ENCODE peak calls at places on chromosomes 12 and 14, in four cellular contexts. One of them, this sample, is unnamed.

GRCh38 chr12:15856097-15856982 is 25.8 kb upstream of the STRAP start:
- DNase-seq in adipocyte: peak
- DNase-seq in GM12865: peak
- DNase-seq in activated naive CD8-positive, alpha-beta T cell treated with anti-CD3 and anti-CD28 coated beads for 36 hours: peak
- DNase-seq in this sample: peak

GRCh38 chr12:101828463-101829196 is 2.1 kb downstream of the GNPTAB start:
- DNase-seq in adipocyte: no peak
- DNase-seq in activated naive CD8-positive, alpha-beta T cell treated with anti-CD3 and anti-CD28 coated beads for 36 hours: no peak
- DNase-seq in GM12865: no peak
- DNase-seq in this sample: no peak

GRCh38 chr12:6950944-6951540 is at the start of gene PTPN6:
- DNase-seq in activated naive CD8-positive, alpha-beta T cell treated with anti-CD3 and anti-CD28 coated beads for 36 hours: peak
- DNase-seq in adipocyte: no peak
- DNase-seq in GM12865: peak
- DNase-seq in this sample: peak

GRCh38 chr12:123571343-123571813 is 13.0 kb upstream of the TMED2 start:
- DNase-seq in activated naive CD8-positive, alpha-beta T cell treated with anti-CD3 and anti-CD28 coated beads for 36 hours: no peak
- DNase-seq in GM12865: no peak
- DNase-seq in adipocyte: peak
- DNase-seq in this sample: no peak

GRCh38 chr12:94553875-94554274 is 94.2 kb upstream of the CEP83 start:
- DNase-seq in activated naive CD8-positive, alpha-beta T cell treated with anti-CD3 and anti-CD28 coated beads for 36 hours: no peak
- DNase-seq in GM12865: no peak
- DNase-seq in adipocyte: no peak
- DNase-seq in this sample: no peak

GRCh38 chr14:59301354-59301753 is 112.9 kb downstream of the DAAM1 start:
- DNase-seq in GM12865: peak
- DNase-seq in activated naive CD8-positive, alpha-beta T cell treated with anti-CD3 and anti-CD28 coated beads for 36 hours: peak
- DNase-seq in adipocyte: no peak
- DNase-seq in this sample: no peak

GRCh38 chr12:4250691-4251090 is 22.9 kb upstream of the CCND2 start:
- DNase-seq in GM12865: no peak
- DNase-seq in activated naive CD8-positive, alpha-beta T cell treated with anti-CD3 and anti-CD28 coated beads for 36 hours: peak
- DNase-seq in adipocyte: no peak
- DNase-seq in this sample: no peak

GRCh38 chr12:6302621-6303020 is 7.9 kb upstream of the PLEKHG6 start:
- DNase-seq in activated naive CD8-positive, alpha-beta T cell treated with anti-CD3 and anti-CD28 coated beads for 36 hours: no peak
- DNase-seq in adipocyte: no peak
- DNase-seq in GM12865: no peak
- DNase-seq in this sample: no peak

GRCh38 chr14:101131451-101131916 is 228.0 kb upstream of the RTL1 start:
- DNase-seq in adipocyte: no peak
- DNase-seq in GM12865: no peak
- DNase-seq in activated naive CD8-positive, alpha-beta T cell treated with anti-CD3 and anti-CD28 coated beads for 36 hours: no peak
- DNase-seq in this sample: no peak

GRCh38 chr14:96126339-96126770 is 78.3 kb upstream of the BDKRB2 start:
- DNase-seq in GM12865: peak
- DNase-seq in adipocyte: no peak
- DNase-seq in activated naive CD8-positive, alpha-beta T cell treated with anti-CD3 and anti-CD28 coated beads for 36 hours: peak
- DNase-seq in this sample: peak

GRCh38 chr12:49296034-49296835 is 1.3 kb downstream of the PRPH start:
- DNase-seq in adipocyte: peak
- DNase-seq in activated naive CD8-positive, alpha-beta T cell treated with anti-CD3 and anti-CD28 coated beads for 36 hours: peak
- DNase-seq in GM12865: peak
- DNase-seq in this sample: peak

GRCh38 chr14:59333668-59334067 is 131.5 kb downstream of the GPR135 start:
- DNase-seq in GM12865: no peak
- DNase-seq in adipocyte: peak
- DNase-seq in activated naive CD8-positive, alpha-beta T cell treated with anti-CD3 and anti-CD28 coated beads for 36 hours: no peak
- DNase-seq in this sample: no peak

GRCh38 chr14:59037620-59038019 is 150.8 kb upstream of the DAAM1 start:
- DNase-seq in adipocyte: no peak
- DNase-seq in GM12865: no peak
- DNase-seq in activated naive CD8-positive, alpha-beta T cell treated with anti-CD3 and anti-CD28 coated beads for 36 hours: no peak
- DNase-seq in this sample: no peak

GRCh38 chr12:48119834-48120195 is 651 bp downstream of the PFKM start:
- DNase-seq in activated naive CD8-positive, alpha-beta T cell treated with anti-CD3 and anti-CD28 coated beads for 36 hours: no peak
- DNase-seq in GM12865: no peak
- DNase-seq in adipocyte: no peak
- DNase-seq in this sample: no peak

GRCh38 chr12:89528434-89528833 is 2.6 kb upstream of the POC1B start:
- DNase-seq in adipocyte: no peak
- DNase-seq in GM12865: no peak
- DNase-seq in activated naive CD8-positive, alpha-beta T cell treated with anti-CD3 and anti-CD28 coated beads for 36 hours: no peak
- DNase-seq in this sample: no peak

GRCh38 chr12:8145754-8146415 is 10.9 kb upstream of the ZNF705A start:
- DNase-seq in activated naive CD8-positive, alpha-beta T cell treated with anti-CD3 and anti-CD28 coated beads for 36 hours: no peak
- DNase-seq in GM12865: no peak
- DNase-seq in adipocyte: peak
- DNase-seq in this sample: no peak

GRCh38 chr12:104779134-104779533 is 179.0 kb downstream of the SLC41A2 start:
- DNase-seq in activated naive CD8-positive, alpha-beta T cell treated with anti-CD3 and anti-CD28 coated beads for 36 hours: no peak
- DNase-seq in GM12865: no peak
- DNase-seq in adipocyte: no peak
- DNase-seq in this sample: no peak

GRCh38 chr14:59688224-59689170 is 111.9 kb upstream of the CCDC175 start:
- DNase-seq in GM12865: peak
- DNase-seq in adipocyte: peak
- DNase-seq in activated naive CD8-positive, alpha-beta T cell treated with anti-CD3 and anti-CD28 coated beads for 36 hours: peak
- DNase-seq in this sample: peak

GRCh38 chr12:69844416-69844815 is 19.4 kb downstream of the MYRFL start:
- DNase-seq in adipocyte: no peak
- DNase-seq in GM12865: no peak
- DNase-seq in activated naive CD8-positive, alpha-beta T cell treated with anti-CD3 and anti-CD28 coated beads for 36 hours: no peak
- DNase-seq in this sample: no peak

GRCh38 chr14:96915478-96915877 is 118.3 kb downstream of the VRK1 start:
- DNase-seq in adipocyte: no peak
- DNase-seq in GM12865: no peak
- DNase-seq in activated naive CD8-positive, alpha-beta T cell treated with anti-CD3 and anti-CD28 coated beads for 36 hours: no peak
- DNase-seq in this sample: no peak

GRCh38 chr12:112801055-112801454 is 9.5 kb downstream of the RPH3A start:
- DNase-seq in adipocyte: no peak
- DNase-seq in GM12865: no peak
- DNase-seq in activated naive CD8-positive, alpha-beta T cell treated with anti-CD3 and anti-CD28 coated beads for 36 hours: no peak
- DNase-seq in this sample: no peak

GRCh38 chr12:93247313-93248057 is 130.2 kb upstream of the NUDT4 start:
- DNase-seq in adipocyte: peak
- DNase-seq in GM12865: no peak
- DNase-seq in activated naive CD8-positive, alpha-beta T cell treated with anti-CD3 and anti-CD28 coated beads for 36 hours: no peak
- DNase-seq in this sample: no peak

GRCh38 chr14:72701610-72702009 is 192.3 kb downstream of the DPF3 start:
- DNase-seq in activated naive CD8-positive, alpha-beta T cell treated with anti-CD3 and anti-CD28 coated beads for 36 hours: no peak
- DNase-seq in adipocyte: no peak
- DNase-seq in GM12865: no peak
- DNase-seq in this sample: no peak

GRCh38 chr12:23810327-23810902 is 139.1 kb downstream of the SOX5 start:
- DNase-seq in GM12865: no peak
- DNase-seq in activated naive CD8-positive, alpha-beta T cell treated with anti-CD3 and anti-CD28 coated beads for 36 hours: no peak
- DNase-seq in adipocyte: no peak
- DNase-seq in this sample: no peak

GRCh38 chr12:26701604-26702215 is 131.3 kb downstream of the ITPR2 start:
- DNase-seq in GM12865: peak
- DNase-seq in adipocyte: peak
- DNase-seq in activated naive CD8-positive, alpha-beta T cell treated with anti-CD3 and anti-CD28 coated beads for 36 hours: no peak
- DNase-seq in this sample: no peak

GRCh38 chr14:93742761-93743160 is 45.5 kb downstream of the PRIMA1 start:
- DNase-seq in adipocyte: no peak
- DNase-seq in GM12865: no peak
- DNase-seq in activated naive CD8-positive, alpha-beta T cell treated with anti-CD3 and anti-CD28 coated beads for 36 hours: no peak
- DNase-seq in this sample: no peak

GRCh38 chr14:80634106-80634758 is 307.3 kb downstream of the CEP128 start:
- DNase-seq in adipocyte: peak
- DNase-seq in activated naive CD8-positive, alpha-beta T cell treated with anti-CD3 and anti-CD28 coated beads for 36 hours: no peak
- DNase-seq in GM12865: no peak
- DNase-seq in this sample: no peak

GRCh38 chr12:118297284-118297683 is 75.4 kb downstream of the TAOK3 start:
- DNase-seq in adipocyte: no peak
- DNase-seq in activated naive CD8-positive, alpha-beta T cell treated with anti-CD3 and anti-CD28 coated beads for 36 hours: no peak
- DNase-seq in GM12865: no peak
- DNase-seq in this sample: no peak

GRCh38 chr12:111692575-111693210 is 6.8 kb downstream of the ACAD10 start:
- DNase-seq in activated naive CD8-positive, alpha-beta T cell treated with anti-CD3 and anti-CD28 coated beads for 36 hours: no peak
- DNase-seq in adipocyte: peak
- DNase-seq in GM12865: peak
- DNase-seq in this sample: no peak

GRCh38 chr12:11717533-11717961 is 68.1 kb downstream of the ETV6 start:
- DNase-seq in GM12865: peak
- DNase-seq in adipocyte: no peak
- DNase-seq in activated naive CD8-positive, alpha-beta T cell treated with anti-CD3 and anti-CD28 coated beads for 36 hours: no peak
- DNase-seq in this sample: no peak

GRCh38 chr14:82604819-82605218 is 1071.2 kb upstream of the SEL1L start:
- DNase-seq in GM12865: no peak
- DNase-seq in activated naive CD8-positive, alpha-beta T cell treated with anti-CD3 and anti-CD28 coated beads for 36 hours: no peak
- DNase-seq in adipocyte: no peak
- DNase-seq in this sample: no peak

GRCh38 chr14:26281280-26281998 is 316.4 kb downstream of the NOVA1 start:
- DNase-seq in activated naive CD8-positive, alpha-beta T cell treated with anti-CD3 and anti-CD28 coated beads for 36 hours: no peak
- DNase-seq in adipocyte: peak
- DNase-seq in GM12865: no peak
- DNase-seq in this sample: no peak

GRCh38 chr12:125259525-125259924 is 194.3 kb downstream of the AACS start:
- DNase-seq in adipocyte: no peak
- DNase-seq in GM12865: no peak
- DNase-seq in activated naive CD8-positive, alpha-beta T cell treated with anti-CD3 and anti-CD28 coated beads for 36 hours: no peak
- DNase-seq in this sample: no peak

GRCh38 chr14:29521526-29522137 is 406.0 kb downstream of the PRKD1 start:
- DNase-seq in GM12865: peak
- DNase-seq in activated naive CD8-positive, alpha-beta T cell treated with anti-CD3 and anti-CD28 coated beads for 36 hours: no peak
- DNase-seq in adipocyte: no peak
- DNase-seq in this sample: no peak

GRCh38 chr14:50590464-50590863 is 30.5 kb downstream of the ATL1 start:
- DNase-seq in GM12865: no peak
- DNase-seq in activated naive CD8-positive, alpha-beta T cell treated with anti-CD3 and anti-CD28 coated beads for 36 hours: no peak
- DNase-seq in adipocyte: no peak
- DNase-seq in this sample: no peak

GRCh38 chr12:57101892-57102695 is 9.1 kb downstream of the STAT6 start:
- DNase-seq in activated naive CD8-positive, alpha-beta T cell treated with anti-CD3 and anti-CD28 coated beads for 36 hours: no peak
- DNase-seq in adipocyte: no peak
- DNase-seq in GM12865: no peak
- DNase-seq in this sample: no peak

GRCh38 chr12:19431407-19432308 is 7.6 kb upstream of the AEBP2 start:
- DNase-seq in GM12865: peak
- DNase-seq in adipocyte: peak
- DNase-seq in activated naive CD8-positive, alpha-beta T cell treated with anti-CD3 and anti-CD28 coated beads for 36 hours: peak
- DNase-seq in this sample: peak

GRCh38 chr12:31321565-31322228 is 4.3 kb downstream of the SINHCAF start:
- DNase-seq in GM12865: no peak
- DNase-seq in adipocyte: peak
- DNase-seq in activated naive CD8-positive, alpha-beta T cell treated with anti-CD3 and anti-CD28 coated beads for 36 hours: no peak
- DNase-seq in this sample: no peak

GRCh38 chr14:61231810-61232209 is 49.3 kb downstream of the TMEM30B start:
- DNase-seq in adipocyte: no peak
- DNase-seq in activated naive CD8-positive, alpha-beta T cell treated with anti-CD3 and anti-CD28 coated beads for 36 hours: no peak
- DNase-seq in GM12865: peak
- DNase-seq in this sample: no peak

This sample was measured in stimulated activated naive CD8-positive, alpha-beta T cell treated with anti-CD3 and anti-CD28 coated beads, Interleukin-15, amount 100 ng/mL, for 72 hours.